ENCODE peak calls at places on chromosome 6, in four cellular contexts. One of them, this sample, is unnamed.

GRCh38 chr6:138909511-138909910 is 78.5 kb downstream of the REPS1 start:
- DNase-seq in WTC11: no peak
- DNase-seq in AG09309: no peak
- DNase-seq in nephron progenitor cell: no peak
- DNase-seq in this sample: no peak

GRCh38 chr6:117908246-117909107 is 1.4 kb downstream of the SLC35F1 start:
- DNase-seq in nephron progenitor cell: no peak
- DNase-seq in AG09309: no peak
- DNase-seq in WTC11: peak; percentile 50
- DNase-seq in this sample: no peak

GRCh38 chr6:138287144-138287955 is 69.1 kb upstream of the PBOV1 start:
- DNase-seq in AG09309: no peak
- DNase-seq in WTC11: peak; percentile 77
- DNase-seq in nephron progenitor cell: peak; percentile 32
- DNase-seq in this sample: no peak

GRCh38 chr6:168181776-168182765 is 103.1 kb upstream of the FRMD1 start:
- DNase-seq in nephron progenitor cell: no peak
- DNase-seq in WTC11: no peak
- DNase-seq in AG09309: no peak
- DNase-seq in this sample: peak; percentile 62

GRCh38 chr6:22219916-22220315 is 76.9 kb downstream of the PRL start:
- DNase-seq in nephron progenitor cell: no peak
- DNase-seq in AG09309: no peak
- DNase-seq in WTC11: no peak
- DNase-seq in this sample: no peak

GRCh38 chr6:27250955-27251671 is 3.6 kb downstream of the PRSS16 start:
- DNase-seq in AG09309: no peak
- DNase-seq in nephron progenitor cell: peak; percentile 93
- DNase-seq in WTC11: peak; percentile 99
- DNase-seq in this sample: no peak

GRCh38 chr6:134814076-134814709 is 135.7 kb downstream of the ALDH8A1 start:
- DNase-seq in WTC11: no peak
- DNase-seq in AG09309: no peak
- DNase-seq in nephron progenitor cell: no peak
- DNase-seq in this sample: no peak

GRCh38 chr6:71400852-71401251 is 112.2 kb downstream of the OGFRL1 start:
- DNase-seq in WTC11: no peak
- DNase-seq in nephron progenitor cell: no peak
- DNase-seq in AG09309: no peak
- DNase-seq in this sample: no peak

GRCh38 chr6:125953502-125953875 is 3.1 kb upstream of the HINT3 start:
- DNase-seq in WTC11: peak; percentile 75
- DNase-seq in nephron progenitor cell: peak; percentile 22
- DNase-seq in AG09309: no peak
- DNase-seq in this sample: no peak

GRCh38 chr6:56292505-56293181 is 45.3 kb upstream of the COL21A1 start:
- DNase-seq in AG09309: peak; percentile 20
- DNase-seq in WTC11: peak; percentile 25
- DNase-seq in nephron progenitor cell: peak; percentile 32
- DNase-seq in this sample: no peak

GRCh38 chr6:168249746-168250145 is 69.8 kb downstream of the DACT2 start:
- DNase-seq in nephron progenitor cell: no peak
- DNase-seq in AG09309: no peak
- DNase-seq in WTC11: no peak
- DNase-seq in this sample: no peak

GRCh38 chr6:110814488-110815259 is 595 bp downstream of the CDK19 start:
- DNase-seq in AG09309: no peak
- DNase-seq in WTC11: peak; percentile 58
- DNase-seq in nephron progenitor cell: peak; percentile 66
- DNase-seq in this sample: peak; percentile 87

GRCh38 chr6:53233309-53233708 is 84.7 kb upstream of the GCM1 start:
- DNase-seq in nephron progenitor cell: no peak
- DNase-seq in AG09309: no peak
- DNase-seq in WTC11: no peak
- DNase-seq in this sample: no peak

GRCh38 chr6:116616757-116617093 is 446 bp downstream of the RSPH4A start:
- DNase-seq in WTC11: peak; percentile 28
- DNase-seq in AG09309: no peak
- DNase-seq in nephron progenitor cell: peak; percentile 42
- DNase-seq in this sample: no peak

GRCh38 chr6:29665942-29666825 is 9.3 kb downstream of the MOG start:
- DNase-seq in AG09309: no peak
- DNase-seq in WTC11: no peak
- DNase-seq in nephron progenitor cell: no peak
- DNase-seq in this sample: no peak

GRCh38 chr6:131059486-131059885 is 3.6 kb downstream of the EPB41L2 start:
- DNase-seq in WTC11: no peak
- DNase-seq in nephron progenitor cell: no peak
- DNase-seq in AG09309: no peak
- DNase-seq in this sample: no peak

GRCh38 chr6:88220493-88220892 is 54.3 kb upstream of the CNR1 start:
- DNase-seq in WTC11: peak; percentile 21
- DNase-seq in AG09309: no peak
- DNase-seq in nephron progenitor cell: peak; percentile 59
- DNase-seq in this sample: no peak

GRCh38 chr6:90286884-90287488 is 9.7 kb downstream of the BACH2 start:
- DNase-seq in nephron progenitor cell: peak; percentile 55
- DNase-seq in WTC11: peak; percentile 91
- DNase-seq in AG09309: no peak
- DNase-seq in this sample: no peak

GRCh38 chr6:150266309-150266708 is 102.5 kb upstream of the IYD start:
- DNase-seq in nephron progenitor cell: no peak
- DNase-seq in WTC11: no peak
- DNase-seq in AG09309: no peak
- DNase-seq in this sample: no peak

GRCh38 chr6:36735110-36735971 is 37.7 kb downstream of the RAB44 start:
- DNase-seq in AG09309: peak; percentile 91
- DNase-seq in nephron progenitor cell: no peak
- DNase-seq in WTC11: no peak
- DNase-seq in this sample: no peak

GRCh38 chr6:144897441-144897921 is 612.3 kb downstream of the UTRN start:
- DNase-seq in AG09309: peak; percentile 85
- DNase-seq in nephron progenitor cell: no peak
- DNase-seq in WTC11: no peak
- DNase-seq in this sample: no peak

GRCh38 chr6:123338394-123338793 is 298.4 kb downstream of the TRDN start:
- DNase-seq in AG09309: no peak
- DNase-seq in WTC11: no peak
- DNase-seq in nephron progenitor cell: no peak
- DNase-seq in this sample: no peak

GRCh38 chr6:32196682-32197616 is 4.5 kb upstream of the GPSM3 start:
- DNase-seq in WTC11: no peak
- DNase-seq in nephron progenitor cell: no peak
- DNase-seq in AG09309: no peak
- DNase-seq in this sample: no peak

GRCh38 chr6:123648723-123649122 is 12.0 kb upstream of the TRDN start:
- DNase-seq in AG09309: no peak
- DNase-seq in nephron progenitor cell: no peak
- DNase-seq in WTC11: no peak
- DNase-seq in this sample: no peak

GRCh38 chr6:168288781-168289570 is 30.6 kb downstream of the DACT2 start:
- DNase-seq in WTC11: no peak
- DNase-seq in nephron progenitor cell: no peak
- DNase-seq in AG09309: no peak
- DNase-seq in this sample: no peak

GRCh38 chr6:129555206-129555832 is 154.7 kb downstream of the ARHGAP18 start:
- DNase-seq in WTC11: no peak
- DNase-seq in nephron progenitor cell: no peak
- DNase-seq in AG09309: peak; percentile 18
- DNase-seq in this sample: no peak

GRCh38 chr6:24520929-24521546 is 26.3 kb downstream of the ALDH5A1 start:
- DNase-seq in WTC11: peak; percentile 70
- DNase-seq in AG09309: no peak
- DNase-seq in nephron progenitor cell: peak; percentile 42
- DNase-seq in this sample: peak; percentile 66

GRCh38 chr6:51654647-51655046 is 432.8 kb downstream of the PKHD1 start:
- DNase-seq in AG09309: no peak
- DNase-seq in WTC11: no peak
- DNase-seq in nephron progenitor cell: no peak
- DNase-seq in this sample: no peak

GRCh38 chr6:4844108-4844507 is 67.9 kb downstream of the CDYL start:
- DNase-seq in nephron progenitor cell: no peak
- DNase-seq in WTC11: peak; percentile 74
- DNase-seq in AG09309: no peak
- DNase-seq in this sample: no peak

GRCh38 chr6:13924146-13924948 is 405 bp upstream of the RNF182 start:
- DNase-seq in AG09309: peak; percentile 1
- DNase-seq in nephron progenitor cell: peak; percentile 85
- DNase-seq in WTC11: peak; percentile 71
- DNase-seq in this sample: peak; percentile 91

GRCh38 chr6:163536770-163537169 is 122.3 kb downstream of the QKI start:
- DNase-seq in WTC11: no peak
- DNase-seq in AG09309: no peak
- DNase-seq in nephron progenitor cell: no peak
- DNase-seq in this sample: no peak

GRCh38 chr6:1223312-1223603 is 88.6 kb upstream of the FOXQ1 start:
- DNase-seq in nephron progenitor cell: no peak
- DNase-seq in AG09309: no peak
- DNase-seq in WTC11: no peak
- DNase-seq in this sample: no peak

GRCh38 chr6:98200084-98200483 is 634.3 kb upstream of the POU3F2 start:
- DNase-seq in AG09309: no peak
- DNase-seq in nephron progenitor cell: no peak
- DNase-seq in WTC11: no peak
- DNase-seq in this sample: no peak
- TF ChIP-seq CTCF in AG09309: no peak
- TF ChIP-seq CTCF in nephron progenitor cell: no peak
- TF ChIP-seq CTCF in WTC11: no peak
- TF ChIP-seq CTCF in this sample: no peak

DNA sequence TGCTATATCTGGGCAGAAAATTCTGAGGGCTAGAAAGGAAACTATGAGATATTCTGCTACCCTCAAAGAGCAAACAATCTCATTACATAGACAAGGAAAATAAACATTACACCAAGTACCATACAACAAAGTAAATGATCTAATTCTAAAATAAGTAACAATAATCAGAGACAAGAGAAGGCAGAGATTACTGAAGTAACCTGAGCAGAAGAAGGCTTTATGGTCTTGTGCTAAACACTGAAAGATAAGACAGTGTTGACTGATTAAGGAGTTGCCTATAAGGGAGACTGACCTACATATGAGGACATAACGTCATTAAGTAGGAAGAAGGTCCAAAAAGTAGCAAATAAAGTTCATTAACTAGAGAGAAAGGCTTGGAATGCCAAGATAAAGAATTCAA is 134.2 kb downstream of the MTFR2 start:
- DNase-seq in AG09309: no peak
- DNase-seq in nephron progenitor cell: no peak
- DNase-seq in WTC11: no peak
- DNase-seq in this sample: no peak
- TF ChIP-seq CTCF in AG09309: no peak
- TF ChIP-seq CTCF in nephron progenitor cell: no peak
- TF ChIP-seq CTCF in WTC11: no peak
- TF ChIP-seq CTCF in this sample: no peak

DNA sequence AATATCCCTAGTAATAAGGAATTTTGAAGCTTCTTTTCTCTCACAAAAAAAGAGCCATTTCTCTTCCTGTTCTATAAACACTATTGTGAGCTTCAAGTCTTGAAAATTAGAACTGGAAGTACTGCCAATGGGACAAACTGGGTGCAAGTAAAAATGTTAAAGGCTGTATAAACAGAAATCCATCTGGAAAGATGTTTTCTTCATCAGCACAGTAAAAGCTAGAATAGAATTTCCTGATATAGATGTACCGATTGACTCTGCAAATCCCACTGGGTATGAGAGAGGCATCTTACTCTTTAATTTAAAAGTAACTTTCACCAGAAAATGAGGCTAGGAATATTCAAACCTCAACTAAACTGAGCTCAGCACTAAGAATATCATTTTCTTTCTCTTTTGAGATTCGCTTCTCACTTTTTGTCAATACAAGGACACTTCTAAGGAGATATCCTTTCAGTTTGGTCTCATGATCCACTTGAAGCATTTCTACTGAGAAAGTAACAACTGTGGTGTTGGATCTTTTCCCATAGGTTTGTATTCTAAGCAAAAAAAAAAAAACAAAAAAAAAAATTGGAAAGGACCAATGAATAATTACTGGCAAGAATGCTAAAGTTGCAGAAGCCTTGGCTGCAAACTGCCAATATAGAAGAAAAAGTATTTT is 169.0 kb upstream of the PRDM1 start:
- DNase-seq in AG09309: no peak
- DNase-seq in WTC11: no peak
- DNase-seq in nephron progenitor cell: no peak
- DNase-seq in this sample: no peak
- TF ChIP-seq CTCF in AG09309: no peak
- TF ChIP-seq CTCF in WTC11: no peak
- TF ChIP-seq CTCF in nephron progenitor cell: no peak
- TF ChIP-seq CTCF in this sample: no peak

GRCh38 chr6:46758960-46759753 is 12.4 kb downstream of the ANKRD66 start:
- DNase-seq in WTC11: no peak
- DNase-seq in nephron progenitor cell: no peak
- DNase-seq in AG09309: no peak
- DNase-seq in this sample: no peak

GRCh38 chr6:46751658-46752057 is 4.9 kb downstream of the ANKRD66 start:
- DNase-seq in AG09309: no peak
- DNase-seq in WTC11: no peak
- DNase-seq in nephron progenitor cell: no peak
- DNase-seq in this sample: no peak

GRCh38 chr6:46756469-46757205 is 9.9 kb downstream of the ANKRD66 start:
- DNase-seq in WTC11: no peak
- DNase-seq in AG09309: no peak
- DNase-seq in nephron progenitor cell: peak; percentile 9
- DNase-seq in this sample: no peak

GRCh38 chr6:46757206-46757564 is 10.5 kb downstream of the ANKRD66 start:
- DNase-seq in AG09309: no peak
- DNase-seq in nephron progenitor cell: no peak
- DNase-seq in WTC11: no peak
- DNase-seq in this sample: no peak

DNA sequence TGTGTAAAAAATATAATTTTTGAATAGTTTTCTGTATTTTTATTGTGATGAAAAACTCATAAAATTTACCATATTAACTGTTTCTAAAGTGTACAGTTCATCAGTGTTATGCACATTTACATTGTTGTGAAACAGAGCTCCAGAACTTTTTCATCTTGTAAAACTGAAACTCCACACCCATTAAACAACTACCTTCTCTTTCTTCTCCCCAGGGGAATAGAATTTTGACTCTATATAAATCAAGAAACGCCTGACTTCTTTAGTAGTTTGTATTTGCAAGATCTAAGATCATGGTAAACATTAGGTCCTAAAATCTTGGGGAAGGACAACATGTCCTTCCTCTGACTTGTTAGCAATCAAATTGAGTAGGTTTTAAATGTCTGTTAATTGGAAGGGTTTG is 9.1 kb downstream of the ANKRD66 start:
- DNase-seq in AG09309: no peak
- DNase-seq in WTC11: no peak
- DNase-seq in nephron progenitor cell: no peak
- DNase-seq in this sample: no peak
- TF ChIP-seq CTCF in AG09309: no peak
- TF ChIP-seq CTCF in WTC11: no peak
- TF ChIP-seq CTCF in nephron progenitor cell: no peak
- TF ChIP-seq CTCF in this sample: no peak

GRCh38 chr6:157760137-157760536 is 62.9 kb upstream of the SNX9 start:
- DNase-seq in AG09309: no peak
- DNase-seq in nephron progenitor cell: no peak
- DNase-seq in WTC11: no peak
- DNase-seq in this sample: no peak
- TF ChIP-seq CTCF in AG09309: no peak
- TF ChIP-seq CTCF in nephron progenitor cell: no peak
- TF ChIP-seq CTCF in WTC11: no peak
- TF ChIP-seq CTCF in this sample: no peak

This sample was measured in osteocyte.